ENCODE peak calls at places on chromosome 6, in seven cellular contexts. D is esophagus squamous epithelium; Z is Peyer's patch; N is spleen; I is psoas muscle; J is cardiac muscle cell; U is CD8-positive, alpha-beta T cell. H is an unnamed sample. For H3K4me1, the result is how much of the 10 kb centered on the place peaks cover.

GRCh38 chr6:22003219-22003779 is 293.5 kb downstream of the PRL start:
- DNase-seq in I (no peak), U (no peak), D (no peak), J (no peak), Z (no peak), N (no peak), H (no peak)

GRCh38 chr6:142387997-142388815 is 86.4 kb downstream of the ADGRG6 start:
- DNase-seq in I (no peak), Z (no peak), D (no peak), J (peak), U (no peak), N (no peak), H (no peak)

GRCh38 chr6:10269814-10270472 is 144.9 kb downstream of the TFAP2A start:
- DNase-seq in Z (no peak), D (no peak), U (no peak), I (no peak), J (no peak), N (no peak), H (peak)

GRCh38 chr6:42340516-42340915 is 111.2 kb downstream of the TRERF1 start:
- DNase-seq in D (no peak), Z (no peak), U (no peak), J (no peak), N (no peak), I (no peak), H (no peak)

GRCh38 chr6:4511626-4512010 is 264.6 kb upstream of the CDYL start:
- DNase-seq in I (no peak), N (no peak), J (no peak), D (no peak), U (no peak), Z (no peak), H (no peak)

GRCh38 chr6:47420394-47421371 is 56.9 kb upstream of the CD2AP start:
- DNase-seq in D (no peak), J (no peak), Z (no peak), N (no peak), I (no peak), U (no peak), H (no peak)

GRCh38 chr6:52522151-52522626 is 54.7 kb downstream of the TRAM2 start:
- DNase-seq in D (no peak), Z (no peak), I (peak), J (no peak), N (no peak), U (no peak), H (no peak)

GRCh38 chr6:15332441-15332840 is 86.6 kb downstream of the JARID2 start:
- DNase-seq in Z (no peak), J (no peak), N (no peak), D (no peak), U (no peak), I (no peak), H (no peak)

GRCh38 chr6:32082951-32083350 is 26.2 kb downstream of the TNXB start:
- DNase-seq in I (peak), D (no peak), J (no peak), U (no peak), N (peak), Z (peak), H (no peak)

GRCh38 chr6:134363323-134364039 is 45.6 kb upstream of the SGK1 start:
- DNase-seq in D (no peak), I (no peak), U (no peak), Z (no peak), J (no peak), N (no peak), H (no peak)

GRCh38 chr6:161422710-161423109 is 148.8 kb upstream of the AGPAT4 start:
- DNase-seq in J (no peak), I (no peak), N (no peak), D (no peak), U (no peak), Z (no peak), H (no peak)

GRCh38 chr6:149566372-149567193 is at the start of gene GINM1:
- DNase-seq in I (peak), N (peak), D (no peak), Z (peak), J (peak), U (peak), H (peak)

GRCh38 chr6:111843347-111844147 is 29.7 kb downstream of the FYN start:
- DNase-seq in N (peak), D (no peak), J (peak), Z (peak), U (peak), I (no peak), H (peak)

GRCh38 chr6:41733707-41734665 is 1.4 kb downstream of the TFEB start:
- DNase-seq in U (peak), I (peak), Z (peak), J (peak), D (no peak), N (peak), H (peak)

GRCh38 chr6:129317931-129318820 is 391.8 kb downstream of the ARHGAP18 start:
- DNase-seq in D (no peak), J (no peak), N (no peak), U (no peak), I (no peak), Z (no peak), H (no peak)

GRCh38 chr6:39210437-39210836 is 18.8 kb downstream of the KCNK5 start:
- DNase-seq in D (no peak), J (no peak), N (no peak), I (no peak), Z (no peak), U (no peak), H (no peak)

GRCh38 chr6:134007077-134007476 is 45.3 kb downstream of the SLC2A12 start:
- DNase-seq in N (no peak), U (no peak), Z (peak), J (no peak), D (no peak), I (no peak), H (no peak)

GRCh38 chr6:135941275-135941674 is 89.8 kb downstream of the PDE7B start:
- DNase-seq in U (no peak), J (no peak), D (no peak), N (no peak), Z (no peak), I (no peak), H (no peak)

GRCh38 chr6:155050311-155050710 is 55.2 kb downstream of the TIAM2 start:
- DNase-seq in D (no peak), J (no peak), I (no peak), U (no peak), N (no peak), Z (no peak), H (no peak)

GRCh38 chr6:117495873-117496272 is 13.4 kb downstream of the DCBLD1 start:
- DNase-seq in Z (no peak), N (no peak), J (no peak), D (no peak), I (no peak), U (no peak), H (no peak)

GRCh38 chr6:65979120-65979519 is 272.1 kb upstream of the EYS start:
- DNase-seq in J (no peak), Z (no peak), U (no peak), N (no peak), D (no peak), I (no peak), H (no peak)

GRCh38 chr6:116476021-116476678 is 15.0 kb downstream of the CALHM6 start:
- DNase-seq in D (no peak), Z (peak), I (no peak), U (no peak), N (no peak), J (no peak), H (peak)

GRCh38 chr6:133424359-133424758 is 183.2 kb downstream of the EYA4 start:
- DNase-seq in Z (no peak), N (no peak), J (no peak), I (no peak), U (no peak), D (no peak), H (no peak)

GRCh38 chr6:29705389-29706231 is 17.6 kb upstream of the HLA-F start:
- DNase-seq in J (peak), Z (peak), D (no peak), N (no peak), I (no peak), U (no peak), H (no peak)

GRCh38 chr6:148497717-148498116 is 155.1 kb downstream of the SASH1 start:
- DNase-seq in U (no peak), Z (no peak), J (no peak), I (no peak), N (no peak), D (no peak), H (no peak)
- H3K4me1 ChIP-seq in U (under half), Z (under half), J (under half), I (under half), N (under half), D (under half), H (under half)

GRCh38 chr6:168131464-168132415 is 52.7 kb upstream of the FRMD1 start:
- DNase-seq in D (no peak), U (no peak), N (no peak), Z (peak), I (no peak), J (peak), H (no peak)

GRCh38 chr6:168133707-168134398 is 54.8 kb upstream of the FRMD1 start:
- DNase-seq in N (no peak), Z (peak), J (no peak), D (no peak), U (no peak), I (no peak), H (no peak)

GRCh38 chr6:168134399-168135201 is 55.6 kb upstream of the FRMD1 start:
- DNase-seq in J (no peak), U (no peak), I (no peak), D (no peak), N (peak), Z (peak), H (no peak)

GRCh38 chr6:168132531-168133184 is 53.6 kb upstream of the FRMD1 start:
- DNase-seq in I (peak), D (no peak), Z (peak), N (no peak), J (peak), U (no peak), H (no peak)

DNA sequence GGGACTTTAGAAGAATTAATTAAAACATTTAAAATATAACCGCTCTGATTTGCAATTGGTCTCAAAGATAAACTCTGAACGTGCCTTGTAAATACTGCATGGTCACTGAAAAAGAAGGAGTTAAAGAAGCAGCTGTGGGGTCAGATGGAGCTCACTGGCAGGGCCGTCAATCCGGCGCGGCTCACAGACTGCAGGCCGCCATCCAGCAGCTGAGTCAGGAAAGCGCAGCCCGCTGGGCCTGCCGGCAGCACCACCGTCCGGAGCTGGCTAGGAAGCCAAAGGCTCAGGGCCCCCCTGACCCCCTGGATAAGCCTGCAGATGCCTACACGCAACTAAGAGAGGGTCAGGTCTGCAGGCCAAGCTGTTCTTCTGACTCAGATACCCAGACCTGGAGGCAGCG is 54.2 kb upstream of the FRMD1 start:
- DNase-seq in J (no peak), N (no peak), Z (peak), U (no peak), D (no peak), I (peak), H (no peak)
- H3K4me3 ChIP-seq in J (no peak), N (no peak), Z (no peak), U (no peak), D (no peak), I (peak), H (no peak)

DNA sequence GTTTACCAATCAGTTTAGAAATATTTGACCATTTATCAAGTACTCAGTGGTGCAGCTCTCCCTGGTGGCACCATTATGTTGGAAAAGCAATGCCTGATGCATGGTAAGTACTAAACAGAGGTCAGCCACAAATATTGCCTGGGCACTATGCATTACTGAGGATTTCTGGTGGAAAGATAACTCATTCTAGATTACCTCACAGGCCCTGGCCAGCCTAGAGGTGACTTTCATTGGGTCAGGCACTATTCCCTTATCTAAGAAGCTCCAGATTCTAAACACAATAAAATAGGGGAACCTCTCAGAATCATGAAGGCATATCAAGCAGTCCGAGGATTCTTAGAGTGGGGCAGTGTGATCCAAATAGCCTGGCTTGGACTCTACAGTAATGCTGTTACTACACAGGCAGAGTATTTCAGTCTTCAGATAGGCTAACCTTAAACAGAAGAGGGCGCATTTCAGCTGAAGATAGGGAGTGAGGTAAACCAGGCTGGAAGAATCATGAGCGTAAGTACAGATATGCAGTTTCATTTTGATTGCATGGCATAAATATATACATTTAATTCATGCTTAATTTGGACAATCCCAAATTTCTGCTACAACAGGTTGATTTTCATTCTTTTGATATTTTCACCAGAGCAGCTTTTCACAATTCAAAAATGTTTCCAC is 12.1 kb downstream of the LGSN start:
- DNase-seq in N (no peak), D (no peak), Z (no peak), J (peak), I (no peak), U (no peak), H (peak)
- TF ChIP-seq CTCF in N (no peak), D (peak), Z (no peak), J (peak), I (peak), U (no peak), H (peak)

GRCh38 chr6:44667668-44668390 is 280.3 kb downstream of the CDC5L start:
- DNase-seq in D (no peak), Z (peak), N (no peak), U (peak), I (no peak), J (peak), H (no peak)

GRCh38 chr6:44665143-44665542 is 277.6 kb downstream of the CDC5L start:
- DNase-seq in I (no peak), Z (no peak), U (no peak), N (no peak), D (no peak), J (no peak), H (no peak)

GRCh38 chr6:44665683-44666082 is 278.2 kb downstream of the CDC5L start:
- DNase-seq in Z (no peak), J (no peak), D (no peak), N (no peak), I (no peak), U (no peak), H (no peak)

GRCh38 chr6:44667226-44667625 is 279.7 kb downstream of the CDC5L start:
- DNase-seq in D (no peak), I (no peak), Z (no peak), U (no peak), N (no peak), J (no peak), H (no peak)

GRCh38 chr6:44666324-44666723 is 278.8 kb downstream of the CDC5L start:
- DNase-seq in U (no peak), N (no peak), Z (no peak), J (no peak), I (no peak), D (no peak), H (no peak)
- H3K4me1 ChIP-seq in U (under half), N (under half), Z (under half), J (under half), I (under half), D (under half), H (under half)

GRCh38 chr6:138115877-138116660 is 8.8 kb upstream of the PERP start:
- DNase-seq in J (peak), I (peak), D (no peak), Z (peak), N (peak), U (peak), H (peak)
- H3K4me3 ChIP-seq in J (no peak), I (no peak), D (no peak), Z (no peak), N (no peak), U (no peak), H (peak)

H was measured in MM.1S.